ENCODE peak calls at places on chromosomes 6 and 20, in five cellular contexts. One of them, this sample, is unnamed.
A peak's percentile ranks its signal among the peaks of the same experiment; 100 is the strongest.

GRCh38 chr6:135667694-135668455 is 170.3 kb upstream of the AHI1 start:
- DNase-seq in T-helper 1 cell: no peak
- DNase-seq in astrocyte of the hippocampus: peak; percentile 71
- DNase-seq in WTC11: peak; percentile 20
- DNase-seq in amygdala: no peak
- DNase-seq in this sample: no peak

GRCh38 chr20:32903666-32904175 is 45.0 kb downstream of the EFCAB8 start:
- DNase-seq in T-helper 1 cell: no peak
- DNase-seq in astrocyte of the hippocampus: no peak
- DNase-seq in WTC11: no peak
- DNase-seq in amygdala: no peak
- DNase-seq in this sample: no peak

GRCh38 chr6:26122402-26122792 is 35.2 kb downstream of the HFE start:
- DNase-seq in T-helper 1 cell: no peak
- DNase-seq in astrocyte of the hippocampus: no peak
- DNase-seq in WTC11: peak; percentile 21
- DNase-seq in amygdala: no peak
- DNase-seq in this sample: no peak

GRCh38 chr6:110682460-110682853 is 132.8 kb downstream of the CDK19 start:
- DNase-seq in T-helper 1 cell: no peak
- DNase-seq in astrocyte of the hippocampus: peak; percentile 84
- DNase-seq in WTC11: peak; percentile 23
- DNase-seq in amygdala: no peak
- DNase-seq in this sample: peak; percentile 74

GRCh38 chr6:91442342-91442741 is 855.5 kb upstream of the MAP3K7 start:
- DNase-seq in T-helper 1 cell: no peak
- DNase-seq in astrocyte of the hippocampus: no peak
- DNase-seq in WTC11: no peak
- DNase-seq in amygdala: no peak
- DNase-seq in this sample: no peak

GRCh38 chr6:56649053-56649769 is 6.5 kb upstream of the DST start:
- DNase-seq in T-helper 1 cell: no peak
- DNase-seq in astrocyte of the hippocampus: no peak
- DNase-seq in WTC11: no peak
- DNase-seq in amygdala: no peak
- DNase-seq in this sample: no peak

GRCh38 chr6:106735828-106736227 is 106.5 kb downstream of the QRSL1 start:
- DNase-seq in T-helper 1 cell: no peak
- DNase-seq in astrocyte of the hippocampus: no peak
- DNase-seq in WTC11: no peak
- DNase-seq in amygdala: no peak
- DNase-seq in this sample: no peak

GRCh38 chr6:73455865-73456629 is 4.0 kb upstream of the CGAS start:
- DNase-seq in T-helper 1 cell: no peak
- DNase-seq in astrocyte of the hippocampus: no peak
- DNase-seq in WTC11: no peak
- DNase-seq in amygdala: no peak
- DNase-seq in this sample: no peak

GRCh38 chr20:40393161-40393560 is 295.9 kb downstream of the MAFB start:
- DNase-seq in T-helper 1 cell: no peak
- DNase-seq in astrocyte of the hippocampus: no peak
- DNase-seq in WTC11: no peak
- DNase-seq in amygdala: no peak
- DNase-seq in this sample: no peak

GRCh38 chr6:109455161-109455501 is 441 bp downstream of the MICAL1 start:
- DNase-seq in T-helper 1 cell: no peak
- DNase-seq in astrocyte of the hippocampus: no peak
- DNase-seq in WTC11: peak; percentile 51
- DNase-seq in amygdala: no peak
- DNase-seq in this sample: no peak

GRCh38 chr6:154683756-154684523 is 49.3 kb upstream of the SCAF8 start:
- DNase-seq in T-helper 1 cell: no peak
- DNase-seq in astrocyte of the hippocampus: peak; percentile 54
- DNase-seq in WTC11: no peak
- DNase-seq in amygdala: no peak
- DNase-seq in this sample: no peak

GRCh38 chr20:43798591-43799149 is 71.9 kb upstream of the GTSF1L start:
- DNase-seq in T-helper 1 cell: no peak
- DNase-seq in astrocyte of the hippocampus: no peak
- DNase-seq in WTC11: no peak
- DNase-seq in amygdala: no peak
- DNase-seq in this sample: no peak

GRCh38 chr6:118799826-118800225 is 94.1 kb upstream of the ASF1A start:
- DNase-seq in T-helper 1 cell: no peak
- DNase-seq in astrocyte of the hippocampus: no peak
- DNase-seq in WTC11: no peak
- DNase-seq in amygdala: no peak
- DNase-seq in this sample: no peak

GRCh38 chr20:3312940-3313656 is 74.1 kb upstream of the SLC4A11 start:
- DNase-seq in T-helper 1 cell: no peak
- DNase-seq in astrocyte of the hippocampus: peak; percentile 79
- DNase-seq in WTC11: no peak
- DNase-seq in amygdala: no peak
- DNase-seq in this sample: no peak

GRCh38 chr6:51473996-51474975 is 613.1 kb downstream of the PKHD1 start:
- DNase-seq in T-helper 1 cell: no peak
- DNase-seq in astrocyte of the hippocampus: no peak
- DNase-seq in WTC11: no peak
- DNase-seq in amygdala: no peak
- DNase-seq in this sample: no peak

GRCh38 chr6:93819189-93819588 is 399.8 kb upstream of the EPHA7 start:
- DNase-seq in T-helper 1 cell: no peak
- DNase-seq in astrocyte of the hippocampus: no peak
- DNase-seq in WTC11: no peak
- DNase-seq in amygdala: no peak
- DNase-seq in this sample: no peak

GRCh38 chr6:82711992-82712788 is 348.6 kb downstream of the TPBG start:
- DNase-seq in T-helper 1 cell: no peak
- DNase-seq in astrocyte of the hippocampus: peak; percentile 59
- DNase-seq in WTC11: no peak
- DNase-seq in amygdala: no peak
- DNase-seq in this sample: no peak

GRCh38 chr20:41735949-41736348 is 117.8 kb upstream of the CHD6 start:
- DNase-seq in T-helper 1 cell: no peak
- DNase-seq in astrocyte of the hippocampus: no peak
- DNase-seq in WTC11: no peak
- DNase-seq in amygdala: no peak
- DNase-seq in this sample: no peak

GRCh38 chr20:5222919-5223634 is 93.7 kb downstream of the PROKR2 start:
- DNase-seq in T-helper 1 cell: no peak
- DNase-seq in astrocyte of the hippocampus: peak; percentile 80
- DNase-seq in WTC11: peak; percentile 69
- DNase-seq in amygdala: no peak
- DNase-seq in this sample: peak; percentile 31

GRCh38 chr6:145735356-145736165 is at the start of gene EPM2A:
- DNase-seq in T-helper 1 cell: peak; percentile 31
- DNase-seq in astrocyte of the hippocampus: peak; percentile 93
- DNase-seq in WTC11: peak; percentile 79
- DNase-seq in amygdala: peak; percentile 81
- DNase-seq in this sample: peak; percentile 43

GRCh38 chr20:56187791-56188190 is 60.7 kb upstream of the MC3R start:
- DNase-seq in T-helper 1 cell: no peak
- DNase-seq in astrocyte of the hippocampus: peak; percentile 29
- DNase-seq in WTC11: no peak
- DNase-seq in amygdala: no peak
- DNase-seq in this sample: no peak

GRCh38 chr6:168385380-168385779 is 55.6 kb upstream of the SMOC2 start:
- DNase-seq in T-helper 1 cell: no peak
- DNase-seq in astrocyte of the hippocampus: peak; percentile 33
- DNase-seq in WTC11: no peak
- DNase-seq in amygdala: no peak
- DNase-seq in this sample: no peak

This sample was measured in CD8-positive, alpha-beta memory T cell.